ENCODE peak calls at places on chromosome 17, in four cellular contexts. Z is IMR-90, B is GM12878, D is K562. R is an unnamed sample.

GRCh38 chr17:17414316-17414937 is 62.4 kb upstream of the MED9 start:
- DNase-seq in Z (peak), B (no peak), D (no peak), R (no peak)

GRCh38 chr17:76641501-76641900 is 2.1 kb downstream of the ST6GALNAC1 start:
- DNase-seq in Z (no peak), B (no peak), D (peak), R (peak)

GRCh38 chr17:39663688-39664580 is 1.2 kb upstream of the TCAP start:
- DNase-seq in Z (no peak), B (no peak), D (peak), R (peak)

GRCh38 chr17:62696726-62697490 is 69.4 kb downstream of the MRC2 start:
- DNase-seq in Z (no peak), B (no peak), D (no peak), R (no peak)

GRCh38 chr17:29914819-29915537 is 15.1 kb downstream of the SSH2 start:
- DNase-seq in Z (no peak), B (no peak), D (no peak), R (no peak)

GRCh38 chr17:39999067-39999466 is 16.2 kb upstream of the CSF3 start:
- DNase-seq in Z (peak), B (no peak), D (no peak), R (no peak)

GRCh38 chr17:5097101-5097834 is 14.4 kb downstream of the ZNF232 start:
- DNase-seq in Z (no peak), B (no peak), D (no peak), R (no peak)

GRCh38 chr17:82465023-82465603 is 6.6 kb downstream of the NARF start:
- DNase-seq in Z (no peak), B (no peak), D (no peak), R (no peak)

GRCh38 chr17:12726131-12726530 is 60.4 kb downstream of the MYOCD start:
- DNase-seq in Z (no peak), B (no peak), D (no peak), R (peak)

GRCh38 chr17:1087381-1088241 is 90.7 kb downstream of the TIMM22 start:
- DNase-seq in Z (no peak), B (no peak), D (peak), R (peak)

GRCh38 chr17:72125742-72126141 is 4.9 kb downstream of the SOX9 start:
- DNase-seq in Z (peak), B (no peak), D (no peak), R (no peak)

DNA sequence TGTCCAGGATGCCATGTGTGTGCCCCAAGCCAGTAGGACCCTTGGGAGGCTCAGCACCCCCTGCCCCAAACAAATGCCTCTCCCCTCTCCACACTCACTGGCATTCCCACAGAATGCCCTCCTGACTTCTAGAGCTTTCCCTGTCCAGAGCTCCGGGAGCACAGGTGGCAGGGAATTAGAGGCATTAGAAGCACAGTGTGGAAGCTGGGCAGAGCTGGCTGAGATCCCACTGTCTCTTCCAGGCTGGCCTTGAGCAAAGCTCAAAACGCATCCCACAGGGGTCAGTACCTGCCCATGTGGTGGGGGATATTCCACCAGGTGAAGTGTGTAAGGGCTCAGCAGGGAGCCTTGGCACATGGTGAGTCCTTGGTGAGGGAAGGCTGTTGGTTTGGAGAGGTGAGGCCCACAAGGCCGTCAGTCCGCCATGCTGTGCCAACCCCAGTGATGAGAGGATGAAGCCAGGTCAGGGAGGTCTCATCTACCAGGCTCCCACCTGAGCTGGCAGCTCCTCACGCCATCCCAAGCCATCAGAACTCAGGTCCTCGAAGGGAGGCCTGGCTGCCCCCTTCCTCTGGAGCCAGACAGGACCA is 18.1 kb downstream of the ENDOV start:
- DNase-seq in Z (no peak), B (no peak), D (no peak), R (no peak)
- TF ChIP-seq ELK1 in Z (no peak), B (no peak), D (no peak), R (no peak)

GRCh38 chr17:78957076-78957475 is 22.6 kb downstream of the LGALS3BP start:
- DNase-seq in Z (peak), B (no peak), D (no peak), R (peak)
- TF ChIP-seq ELK1 in Z (no peak), B (no peak), D (no peak), R (no peak)

DNA sequence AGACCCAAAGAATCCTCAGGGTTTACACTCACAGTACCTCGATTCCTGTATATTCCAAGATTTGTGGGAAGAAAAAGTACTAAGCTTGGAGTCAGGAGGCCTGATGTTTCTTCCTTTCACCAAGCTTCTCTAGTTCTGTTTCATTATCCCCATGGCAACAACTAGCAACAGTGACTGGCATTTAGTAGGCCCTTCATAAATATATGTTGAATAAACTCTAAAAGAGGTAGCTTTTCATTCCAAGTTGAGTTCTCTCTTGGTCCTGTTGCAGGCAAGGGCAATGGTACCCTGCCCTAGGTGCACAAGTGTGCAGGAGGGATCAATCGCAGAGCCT is 527 bp upstream of the UBE2Z start:
- DNase-seq in Z (peak), B (no peak), D (no peak), R (peak)
- TF ChIP-seq ELK1 in Z (no peak), B (no peak), D (no peak), R (no peak)

GRCh38 chr17:80050706-80051105 is 14.3 kb downstream of the CCDC40 start:
- DNase-seq in Z (no peak), B (no peak), D (no peak), R (no peak)
- TF ChIP-seq ELK1 in Z (no peak), B (no peak), D (no peak), R (no peak)

GRCh38 chr17:3447625-3448024 is 14.0 kb upstream of the OR1E2 start:
- DNase-seq in Z (no peak), B (no peak), D (peak), R (no peak)
- TF ChIP-seq ELK1 in Z (no peak), B (no peak), D (no peak), R (no peak)

R was measured in A549.